ENCODE peak calls at places on chromosomes 5 and 9, in six cellular contexts. Z is HEK293T, E is A549, Y is IMR-90, I is HepG2, D is K562. P is an unnamed sample.

GRCh38 chr9:12794024-12794799 is 19.4 kb downstream of the LURAP1L start:
- DNase-seq in E (peak; percentile 41), Z (no peak), I (peak; percentile 35), Y (peak; percentile 61), D (no peak), P (no peak)

GRCh38 chr5:17343675-17344074 is 126.2 kb downstream of the BASP1 start:
- DNase-seq in D (peak; percentile 4), E (peak; percentile 92), Y (peak; percentile 92), Z (no peak), I (no peak), P (peak; percentile 57)

GRCh38 chr9:114235113-114235589 is 79.8 kb downstream of the COL27A1 start:
- DNase-seq in Z (no peak), Y (no peak), I (no peak), E (no peak), D (no peak), P (no peak)

GRCh38 chr9:113695901-113696300 is 180.2 kb upstream of the ZNF618 start:
- DNase-seq in D (no peak), Y (no peak), E (no peak), I (no peak), Z (no peak), P (no peak)

GRCh38 chr9:132182609-132183073 is 20.8 kb downstream of the NTNG2 start:
- DNase-seq in Y (no peak), E (peak; percentile 26), I (no peak), D (peak; percentile 11), Z (peak; percentile 21), P (no peak)

GRCh38 chr9:128898845-128899565 is 17.1 kb downstream of the LRRC8A start:
- DNase-seq in Z (no peak), I (no peak), E (no peak), D (no peak), Y (no peak), P (no peak)

GRCh38 chr5:64947031-64947430 is 178.3 kb downstream of the CWC27 start:
- DNase-seq in I (peak; percentile 22), E (no peak), D (peak; percentile 41), Y (peak; percentile 55), Z (peak; percentile 15), P (no peak)

GRCh38 chr9:115142502-115143265 is 24.7 kb upstream of the TNC start:
- DNase-seq in D (no peak), Z (no peak), E (no peak), I (no peak), Y (no peak), P (no peak)

GRCh38 chr5:52427615-52428014 is 360.1 kb upstream of the ITGA1 start:
- DNase-seq in I (no peak), Y (no peak), E (no peak), D (no peak), Z (no peak), P (no peak)

GRCh38 chr5:132260714-132261615 is 3.5 kb downstream of the PDLIM4 start:
- DNase-seq in E (no peak), D (peak; percentile 86), Y (peak; percentile 96), I (no peak), Z (no peak), P (peak; percentile 61)

GRCh38 chr5:74631088-74631960 is 9.2 kb downstream of the ENC1 start:
- DNase-seq in E (peak; percentile 78), Z (no peak), Y (peak; percentile 82), D (peak; percentile 24), I (no peak), P (peak; percentile 97)

GRCh38 chr9:134069536-134070399 is 1.9 kb upstream of the BRD3 start:
- DNase-seq in E (no peak), I (no peak), D (no peak), Z (no peak), Y (no peak), P (no peak)

GRCh38 chr5:138632900-138633489 is 57.8 kb upstream of the HSPA9 start:
- DNase-seq in Y (peak; percentile 75), Z (peak; percentile 73), I (peak; percentile 54), D (peak; percentile 82), E (peak; percentile 96), P (peak; percentile 51)

GRCh38 chr9:71665247-71665646 is 103.1 kb downstream of the CEMIP2 start:
- DNase-seq in I (no peak), Z (no peak), D (no peak), E (no peak), Y (no peak), P (no peak)

GRCh38 chr5:109062669-109063068 is 315.0 kb downstream of the FER start:
- DNase-seq in I (no peak), Z (no peak), E (no peak), D (no peak), Y (no peak), P (no peak)

GRCh38 chr9:134403682-134404301 is 77.5 kb downstream of the RXRA start:
- DNase-seq in I (no peak), D (peak; percentile 57), Y (peak; percentile 87), E (no peak), Z (no peak), P (no peak)

GRCh38 chr9:128097156-128098016 is 29.4 kb downstream of the SLC25A25 start:
- DNase-seq in D (no peak), I (no peak), E (no peak), Y (no peak), Z (no peak), P (no peak)

GRCh38 chr9:8095531-8096223 is 296.1 kb upstream of the DMAC1 start:
- DNase-seq in E (no peak), I (no peak), Z (no peak), Y (no peak), D (no peak), P (no peak)

GRCh38 chr5:150070277-150070638 is 16.1 kb downstream of the CSF1R start:
- DNase-seq in Y (no peak), Z (no peak), I (peak; percentile 21), D (peak; percentile 24), E (no peak), P (no peak)

GRCh38 chr9:21615018-21615417 is 132.9 kb upstream of the IFNE start:
- DNase-seq in I (no peak), D (no peak), E (no peak), Z (no peak), Y (no peak), P (no peak)

GRCh38 chr5:149405550-149406202 is 26.6 kb upstream of the IL17B start:
- DNase-seq in I (no peak), Y (no peak), E (no peak), Z (no peak), D (no peak), P (no peak)

GRCh38 chr5:150271923-150272322 is 17.6 kb downstream of the CAMK2A start:
- DNase-seq in Z (no peak), I (no peak), E (no peak), D (no peak), Y (no peak), P (no peak)

GRCh38 chr9:120182011-120182410 is 398.0 kb downstream of the CDK5RAP2 start:
- DNase-seq in D (no peak), Z (no peak), Y (no peak), I (no peak), E (no peak), P (no peak)

GRCh38 chr5:149406203-149406978 is 27.3 kb upstream of the IL17B start:
- DNase-seq in Z (no peak), E (no peak), D (no peak), Y (peak; percentile 94), I (no peak), P (no peak)

GRCh38 chr5:129541648-129542251 is 81.7 kb downstream of the ADAMTS19 start:
- DNase-seq in I (peak; percentile 13), D (no peak), Z (peak; percentile 28), Y (peak; percentile 9), E (peak; percentile 34), P (no peak)

GRCh38 chr5:31581498-31582099 is 49.5 kb downstream of the C5orf22 start:
- DNase-seq in D (peak; percentile 52), E (peak; percentile 46), Z (peak; percentile 10), I (peak; percentile 10), Y (peak; percentile 52), P (no peak)

GRCh38 chr9:137352511-137353222 is 50.6 kb upstream of the NRARP start:
- DNase-seq in I (no peak), E (no peak), Z (no peak), Y (no peak), D (no peak), P (no peak)

GRCh38 chr5:61600141-61600480 is 268.1 kb downstream of the ZSWIM6 start:
- DNase-seq in D (no peak), I (no peak), E (no peak), Y (no peak), Z (no peak), P (no peak)

GRCh38 chr5:61600945-61601491 is 269.0 kb downstream of the ZSWIM6 start:
- DNase-seq in E (peak; percentile 61), Y (no peak), Z (no peak), I (no peak), D (no peak), P (no peak)

GRCh38 chr5:61597684-61598083 is 265.6 kb downstream of the ZSWIM6 start:
- DNase-seq in E (no peak), Y (no peak), I (no peak), Z (no peak), D (no peak), P (no peak)

GRCh38 chr5:61598140-61598539 is 266.1 kb downstream of the ZSWIM6 start:
- DNase-seq in I (no peak), Z (no peak), E (no peak), D (no peak), Y (no peak), P (no peak)

GRCh38 chr5:61599370-61600140 is 267.5 kb downstream of the ZSWIM6 start:
- DNase-seq in Z (no peak), E (peak; percentile 98), I (peak; percentile 7), D (no peak), Y (peak; percentile 20), P (no peak)
- TF ChIP-seq BHLHE40 in Z (no peak), E (no peak), I (no peak), D (no peak), Y (no peak), P (no peak)

GRCh38 chr9:93098236-93098946 is 2.4 kb downstream of the CARD19 start:
- DNase-seq in Y (peak; percentile 98), Z (no peak), E (peak; percentile 85), D (peak; percentile 58), I (peak; percentile 68), P (no peak)

GRCh38 chr9:93099551-93100264 is 3.7 kb downstream of the CARD19 start:
- DNase-seq in D (no peak), Z (no peak), E (no peak), I (no peak), Y (no peak), P (no peak)

GRCh38 chr9:93096811-93097382 is 880 bp downstream of the CARD19 start:
- DNase-seq in Z (no peak), D (no peak), E (no peak), Y (no peak), I (no peak), P (no peak)

GRCh38 chr9:93096131-93096802 is at the start of gene CARD19:
- DNase-seq in D (peak; percentile 29), Z (peak; percentile 35), E (peak; percentile 42), Y (peak; percentile 12), I (no peak), P (no peak)

GRCh38 chr9:93097496-93098205 is 1.6 kb downstream of the CARD19 start:
- DNase-seq in D (no peak), E (no peak), I (no peak), Y (peak; percentile 12), Z (no peak), P (no peak)
- TF ChIP-seq BHLHE40 in D (no peak), E (no peak), I (no peak), Y (no peak), Z (no peak), P (no peak)

GRCh38 chr5:77851229-77852067 is 75.3 kb upstream of the TBCA start:
- DNase-seq in I (no peak), Y (peak; percentile 14), D (no peak), Z (peak; percentile 44), E (no peak), P (no peak)
- TF ChIP-seq BHLHE40 in I (no peak), Y (no peak), D (no peak), Z (no peak), E (no peak), P (peak; percentile 64)

GRCh38 chr9:35756275-35756742 is 2.2 kb upstream of the MSMP start:
- DNase-seq in I (no peak), Z (no peak), E (no peak), Y (no peak), D (peak; percentile 84), P (no peak)
- TF ChIP-seq BHLHE40 in I (no peak), Z (no peak), E (no peak), Y (no peak), D (no peak), P (no peak)

P was measured in GM12878.